ENCODE peak calls at places on chromosomes 3 and 15, in seven cellular contexts. O, E, T, W, G, K and A are unnamed samples.

GRCh38 chr15:64911317-64912186 is at the start of gene ANKDD1A:
- DNase-seq in E (peak; percentile 72), T (peak; percentile 90), G (no peak), K (no peak), W (peak; percentile 98), O (no peak), A (peak; percentile 80)

GRCh38 chr15:89776274-89777072 is at the start of gene MESP2:
- DNase-seq in E (peak; percentile 90), W (peak; percentile 94), O (peak; percentile 75), T (peak; percentile 75), K (peak; percentile 67), G (no peak), A (peak; percentile 79)

GRCh38 chr3:171865191-171865865 is 22.2 kb downstream of the TMEM212 start:
- DNase-seq in K (no peak), G (no peak), W (no peak), O (no peak), E (no peak), T (no peak), A (no peak)

GRCh38 chr3:77147836-77148578 is 108.1 kb downstream of the ROBO2 start:
- DNase-seq in T (no peak), W (no peak), O (peak; percentile 13), G (no peak), K (no peak), E (no peak), A (no peak)

GRCh38 chr3:24683511-24684384 is 189.1 kb upstream of the THRB start:
- DNase-seq in E (peak; percentile 35), O (no peak), G (no peak), W (peak; percentile 28), T (no peak), K (peak; percentile 26), A (no peak)

GRCh38 chr15:66788024-66788423 is 86.0 kb downstream of the SMAD6 start:
- DNase-seq in E (no peak), T (no peak), K (no peak), G (no peak), O (no peak), W (no peak), A (no peak)

GRCh38 chr15:61828860-61829513 is 231.3 kb downstream of the VPS13C start:
- DNase-seq in O (no peak), K (no peak), T (no peak), W (no peak), G (no peak), E (no peak), A (no peak)

GRCh38 chr15:48754011-48754410 is 56.9 kb downstream of the CEP152 start:
- DNase-seq in T (no peak), W (no peak), O (no peak), K (no peak), E (no peak), G (no peak), A (no peak)

GRCh38 chr3:157172746-157173145 is 12.8 kb upstream of the CCNL1 start:
- DNase-seq in G (no peak), W (no peak), T (no peak), K (no peak), O (no peak), E (no peak), A (no peak)

GRCh38 chr15:59160880-59161593 is 45.6 kb upstream of the LDHAL6B start:
- DNase-seq in W (peak; percentile 72), O (no peak), K (peak; percentile 25), E (peak; percentile 50), T (no peak), G (no peak), A (no peak)

GRCh38 chr3:42148982-42149432 is 57.9 kb downstream of the TRAK1 start:
- DNase-seq in G (no peak), O (peak; percentile 43), K (no peak), W (peak; percentile 86), E (peak; percentile 82), T (no peak), A (no peak)

GRCh38 chr15:77508541-77509505 is 88.1 kb downstream of the HMG20A start:
- DNase-seq in O (no peak), T (no peak), E (no peak), G (no peak), W (no peak), K (no peak), A (no peak)

GRCh38 chr3:111761309-111761795 is 97.7 kb upstream of the PHLDB2 start:
- DNase-seq in K (no peak), G (no peak), W (peak; percentile 3), E (no peak), O (no peak), T (no peak), A (no peak)

GRCh38 chr3:113769551-113769950 is 22.7 kb downstream of the ATP6V1A start:
- DNase-seq in E (peak; percentile 9), O (no peak), W (peak; percentile 12), G (no peak), T (no peak), K (peak; percentile 13), A (no peak)

GRCh38 chr15:86183765-86184491 is 104.3 kb downstream of the AGBL1 start:
- DNase-seq in E (no peak), O (no peak), W (no peak), G (no peak), T (no peak), K (no peak), A (no peak)

GRCh38 chr15:99185731-99186130 is 63.6 kb downstream of the TTC23 start:
- DNase-seq in W (no peak), O (no peak), K (no peak), T (no peak), G (no peak), E (no peak), A (no peak)

GRCh38 chr3:157330206-157330605 is 106.4 kb upstream of the PTX3 start:
- DNase-seq in K (no peak), O (no peak), T (no peak), E (no peak), W (no peak), G (no peak), A (no peak)

GRCh38 chr3:118688396-118688884 is 346.2 kb downstream of the IGSF11 start:
- DNase-seq in E (no peak), O (no peak), K (no peak), W (no peak), T (no peak), G (no peak), A (no peak)

GRCh38 chr15:42385206-42385979 is 26.1 kb downstream of the CAPN3 start:
- DNase-seq in W (peak; percentile 60), G (no peak), T (no peak), O (peak; percentile 47), K (peak; percentile 45), E (peak; percentile 67), A (no peak)

GRCh38 chr3:64152100-64152499 is 73.2 kb downstream of the PRICKLE2 start:
- DNase-seq in W (no peak), T (no peak), E (no peak), O (no peak), K (no peak), G (no peak), A (no peak)

GRCh38 chr3:20080956-20081554 is 40.8 kb downstream of the KAT2B start:
- DNase-seq in O (no peak), K (peak; percentile 40), E (peak; percentile 8), T (no peak), G (peak; percentile 56), W (peak; percentile 50), A (no peak)

GRCh38 chr3:30604566-30604965 is 1.8 kb upstream of the TGFBR2 start:
- DNase-seq in G (no peak), E (no peak), O (no peak), T (no peak), K (no peak), W (no peak), A (no peak)
- TF ChIP-seq TAF1 in G (no peak), E (no peak), O (no peak), T (no peak), K (no peak), W (no peak), A (no peak)

DNA sequence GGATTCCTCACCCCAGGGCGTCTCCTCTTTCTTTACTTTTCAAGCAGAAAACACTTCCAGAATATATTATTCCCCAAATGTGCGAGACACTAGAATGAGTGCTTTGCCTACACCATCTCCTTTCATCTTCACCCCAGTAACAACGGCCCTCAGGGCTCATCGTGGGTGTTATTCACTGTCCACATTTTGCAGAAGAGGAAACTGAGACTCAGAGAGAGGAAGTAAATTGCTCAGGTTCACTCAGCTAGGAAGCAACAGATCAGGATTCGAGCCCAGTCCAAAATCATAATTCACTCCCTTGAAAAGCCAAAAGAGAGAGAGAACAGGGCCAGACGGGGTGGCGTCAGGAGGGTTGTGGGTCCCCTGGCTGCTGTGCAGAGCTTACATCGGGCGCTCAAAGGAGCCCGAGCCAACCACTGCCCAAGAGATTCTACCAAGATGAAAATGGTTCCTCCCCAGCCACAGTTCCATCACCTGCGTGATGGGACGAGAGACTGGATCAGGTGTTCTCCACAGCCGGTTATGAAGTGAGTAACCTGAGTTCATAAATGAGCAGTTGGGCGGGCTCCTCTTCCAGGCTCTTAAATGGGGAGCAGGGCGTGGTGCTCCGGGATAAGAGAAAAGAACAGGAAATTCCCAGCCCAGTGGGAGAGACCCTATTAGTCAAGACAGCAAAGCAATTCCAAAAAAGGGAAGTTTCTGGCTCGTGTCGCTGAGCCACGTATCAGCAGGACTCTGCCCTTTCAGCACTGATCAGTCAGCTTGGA is 48.6 kb upstream of the FLNB start:
- DNase-seq in K (no peak), O (no peak), E (no peak), G (no peak), W (no peak), T (no peak), A (no peak)
- TF ChIP-seq POLR2AphosphoS5 in K (no peak), O (no peak), E (no peak), G (no peak), W (no peak), T (no peak), A (no peak)

DNA sequence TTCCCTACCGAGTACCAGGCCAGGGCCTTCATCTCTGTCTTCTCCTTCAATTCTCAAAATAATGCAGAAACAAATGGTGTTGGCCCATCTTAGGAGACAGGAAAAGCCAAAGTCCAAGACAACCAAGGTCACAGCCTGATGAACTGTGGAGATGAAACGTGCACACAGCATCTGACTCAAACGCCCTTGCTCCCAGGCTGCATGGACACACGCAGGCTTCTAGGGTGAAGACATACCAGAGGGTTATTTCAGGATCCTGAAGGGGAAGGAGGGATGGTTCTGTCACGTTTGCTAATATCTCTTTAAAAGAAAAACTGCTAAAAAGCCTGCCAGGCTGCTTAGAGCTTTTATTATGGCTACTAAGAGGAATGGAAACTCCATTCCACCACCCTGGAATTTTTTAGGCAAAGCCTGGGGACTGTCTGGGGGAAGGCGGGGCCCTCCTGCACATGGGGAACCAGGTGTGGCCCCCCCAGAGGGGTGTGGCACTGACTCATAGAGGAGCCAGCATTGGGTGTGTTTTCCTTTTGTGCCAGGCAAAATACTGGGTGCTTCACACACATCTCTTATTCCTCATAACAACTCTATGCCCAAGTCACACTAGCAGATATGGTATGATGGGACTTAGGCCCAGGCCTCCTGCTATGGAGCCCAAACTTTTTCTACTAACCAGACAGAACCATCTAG is 62.9 kb downstream of the UMPS start:
- DNase-seq in E (no peak), T (no peak), W (no peak), K (no peak), O (no peak), G (no peak), A (no peak)
- TF ChIP-seq TAF1 in E (no peak), T (no peak), W (no peak), K (no peak), O (no peak), G (no peak), A (no peak)

DNA sequence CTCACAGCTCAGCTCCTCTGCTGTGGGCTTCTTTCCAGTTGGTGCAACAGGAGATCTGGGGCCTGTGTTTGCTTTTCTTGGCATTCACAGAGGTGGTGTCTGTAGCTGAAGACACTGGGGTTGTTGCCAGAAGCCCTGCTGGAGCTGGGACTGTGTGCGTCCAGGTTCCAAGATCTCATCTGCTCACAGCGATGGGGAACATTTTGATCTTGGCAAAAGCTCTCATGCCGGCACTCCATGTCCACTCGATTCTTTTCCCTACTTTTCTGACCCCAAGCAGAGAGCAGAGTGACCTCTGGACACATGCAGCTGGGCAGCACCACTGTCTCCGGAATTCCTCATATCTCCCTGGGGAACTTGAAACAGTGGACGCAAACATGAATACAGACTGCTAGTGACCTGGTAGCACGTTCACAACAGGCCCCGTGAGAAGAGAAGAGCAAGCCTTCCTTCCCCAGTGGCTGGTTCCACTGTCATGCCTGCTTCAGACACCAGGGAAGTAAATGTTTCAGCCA is 36.1 kb upstream of the MECOM start:
- DNase-seq in K (peak; percentile 3), W (no peak), G (no peak), O (no peak), E (no peak), T (no peak), A (no peak)
- TF ChIP-seq POLR2AphosphoS5 in K (no peak), W (no peak), G (no peak), O (no peak), E (no peak), T (no peak), A (no peak)